ENCODE peak calls at places on chromosomes 3 and 15, in seven cellular contexts. U, N, Q, K, L, I and M are unnamed samples. For H3K4me1, the result is how much of the 10 kb centered on the place peaks cover.

GRCh38 chr15:60751985-60752952 is 273.3 kb upstream of the ICE2 start:
- DNase-seq in U (no peak), N (peak), Q (peak), K (peak), L (no peak), I (no peak), M (no peak)

GRCh38 chr3:60890226-60890625 is 361.0 kb downstream of the FHIT start:
- DNase-seq in U (no peak), N (peak), Q (no peak), K (no peak), L (no peak), I (no peak), M (no peak)

GRCh38 chr3:158167737-158168469 is 58.0 kb downstream of the RSRC1 start:
- DNase-seq in U (no peak), N (peak), Q (no peak), K (peak), L (peak), I (no peak), M (no peak)

GRCh38 chr3:60434323-60434722 is 816.9 kb downstream of the FHIT start:
- DNase-seq in U (no peak), N (no peak), Q (no peak), K (no peak), L (no peak), I (no peak), M (no peak)

GRCh38 chr3:193229851-193230250 is 11.2 kb upstream of the PLAAT1 start:
- DNase-seq in U (no peak), N (no peak), Q (no peak), K (no peak), L (no peak), I (no peak), M (no peak)

GRCh38 chr3:44198265-44198956 is 43.3 kb upstream of the TOPAZ1 start:
- DNase-seq in U (peak), N (peak), Q (peak), K (peak), L (peak), I (no peak), M (peak)

GRCh38 chr15:48191574-48192225 is at the start of gene CTXN2:
- DNase-seq in U (no peak), N (no peak), Q (no peak), K (peak), L (no peak), I (no peak), M (no peak)

GRCh38 chr3:187739561-187740445 is 5.5 kb downstream of the BCL6 start:
- DNase-seq in U (peak), N (peak), Q (peak), K (peak), L (peak), I (peak), M (peak)

GRCh38 chr15:78069630-78070029 is 7.9 kb downstream of the TBC1D2B start:
- DNase-seq in U (peak), N (no peak), Q (no peak), K (no peak), L (no peak), I (no peak), M (no peak)

GRCh38 chr3:100265016-100265415 is 4.2 kb downstream of the TBC1D23 start:
- DNase-seq in U (no peak), N (no peak), Q (no peak), K (no peak), L (no peak), I (no peak), M (no peak)

GRCh38 chr15:79954659-79955058 is 16.3 kb downstream of the BCL2A1 start:
- DNase-seq in U (no peak), N (no peak), Q (peak), K (no peak), L (no peak), I (no peak), M (no peak)

GRCh38 chr15:31090741-31091140 is 10.8 kb downstream of the TRPM1 start:
- DNase-seq in U (no peak), N (no peak), Q (no peak), K (no peak), L (no peak), I (no peak), M (no peak)

GRCh38 chr3:107942244-107942643 is 148.6 kb downstream of the CD47 start:
- DNase-seq in U (no peak), N (no peak), Q (no peak), K (no peak), L (no peak), I (no peak), M (no peak)

DNA sequence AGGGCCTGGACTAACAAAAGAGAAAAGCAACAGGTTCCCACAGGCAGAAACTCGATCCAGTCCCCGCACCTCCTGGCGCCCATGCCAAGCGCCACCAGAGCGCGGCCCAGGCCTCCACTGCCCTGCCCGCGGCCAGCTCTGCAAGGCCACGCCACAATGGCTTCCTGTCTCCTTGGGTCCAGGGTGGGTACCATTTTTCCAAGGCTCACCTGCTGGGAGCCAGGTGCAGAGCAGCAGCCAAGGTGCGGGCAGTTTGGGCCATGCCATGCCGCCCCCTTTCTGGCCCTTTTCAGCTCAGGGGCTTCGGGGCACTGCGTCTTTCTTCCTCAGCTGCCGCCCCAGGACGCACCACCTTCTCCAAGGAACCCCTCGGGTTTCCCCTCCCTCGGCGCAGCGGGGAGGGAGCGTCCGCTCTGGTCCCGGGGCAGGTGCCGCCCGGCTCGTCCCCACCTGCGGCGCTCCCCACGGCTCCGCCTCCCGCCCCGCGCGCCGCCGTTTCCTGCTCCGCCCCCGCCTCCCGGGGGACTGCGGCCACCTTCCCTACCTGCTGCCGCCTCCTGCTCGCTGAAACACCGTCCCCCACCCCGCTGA is at the start of gene ILDR1:
- DNase-seq in U (peak), N (no peak), Q (no peak), K (no peak), L (no peak), I (peak), M (no peak)
- H3K4me3 ChIP-seq in U (peak), N (peak), Q (peak), K (no peak), L (peak), I (peak), M (no peak)

DNA sequence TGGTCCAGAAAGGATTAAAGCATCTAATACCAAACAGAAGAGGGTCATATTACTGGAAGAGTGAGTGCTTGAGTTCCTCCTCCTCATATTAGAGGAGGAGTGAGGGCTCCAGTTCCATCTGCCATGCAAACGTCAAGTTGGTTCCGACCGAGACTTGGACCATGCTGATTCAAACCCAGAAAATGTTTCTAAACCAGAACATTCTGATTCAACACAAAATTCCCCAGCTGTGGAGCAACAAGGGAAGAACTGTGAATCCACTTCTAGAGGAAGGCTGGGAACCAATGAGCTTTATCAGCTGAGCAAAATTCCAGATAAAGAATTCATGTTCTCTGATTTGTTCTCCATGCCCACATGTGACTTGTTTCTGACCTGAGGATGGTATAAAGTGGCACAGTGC is 135.6 kb upstream of the WNT5A start:
- DNase-seq in U (no peak), N (no peak), Q (no peak), K (peak), L (no peak), I (no peak), M (no peak)
- H3K4me1 ChIP-seq in U (under half), N (under half), Q (under half), K (under half), L (under half), I (under half), M (under half)

GRCh38 chr3:50120364-50121095 is 31.8 kb downstream of the RBM5 start:
- DNase-seq in U (no peak), N (no peak), Q (no peak), K (no peak), L (no peak), I (no peak), M (no peak)

GRCh38 chr3:50121416-50122032 is 32.8 kb downstream of the RBM5 start:
- DNase-seq in U (peak), N (peak), Q (peak), K (peak), L (peak), I (peak), M (peak)

GRCh38 chr3:50122661-50123391 is 32.3 kb upstream of the SEMA3F start:
- DNase-seq in U (no peak), N (peak), Q (no peak), K (no peak), L (no peak), I (no peak), M (no peak)

GRCh38 chr3:50123394-50124361 is 31.4 kb upstream of the SEMA3F start:
- DNase-seq in U (no peak), N (no peak), Q (peak), K (no peak), L (no peak), I (no peak), M (no peak)

GRCh38 chr3:50122071-50122470 is 33.1 kb upstream of the SEMA3F start:
- DNase-seq in U (no peak), N (no peak), Q (no peak), K (peak), L (no peak), I (no peak), M (no peak)
- TF ChIP-seq CTCF in U (no peak), N (no peak), Q (no peak), K (no peak), L (no peak), I (no peak), M (no peak)

DNA sequence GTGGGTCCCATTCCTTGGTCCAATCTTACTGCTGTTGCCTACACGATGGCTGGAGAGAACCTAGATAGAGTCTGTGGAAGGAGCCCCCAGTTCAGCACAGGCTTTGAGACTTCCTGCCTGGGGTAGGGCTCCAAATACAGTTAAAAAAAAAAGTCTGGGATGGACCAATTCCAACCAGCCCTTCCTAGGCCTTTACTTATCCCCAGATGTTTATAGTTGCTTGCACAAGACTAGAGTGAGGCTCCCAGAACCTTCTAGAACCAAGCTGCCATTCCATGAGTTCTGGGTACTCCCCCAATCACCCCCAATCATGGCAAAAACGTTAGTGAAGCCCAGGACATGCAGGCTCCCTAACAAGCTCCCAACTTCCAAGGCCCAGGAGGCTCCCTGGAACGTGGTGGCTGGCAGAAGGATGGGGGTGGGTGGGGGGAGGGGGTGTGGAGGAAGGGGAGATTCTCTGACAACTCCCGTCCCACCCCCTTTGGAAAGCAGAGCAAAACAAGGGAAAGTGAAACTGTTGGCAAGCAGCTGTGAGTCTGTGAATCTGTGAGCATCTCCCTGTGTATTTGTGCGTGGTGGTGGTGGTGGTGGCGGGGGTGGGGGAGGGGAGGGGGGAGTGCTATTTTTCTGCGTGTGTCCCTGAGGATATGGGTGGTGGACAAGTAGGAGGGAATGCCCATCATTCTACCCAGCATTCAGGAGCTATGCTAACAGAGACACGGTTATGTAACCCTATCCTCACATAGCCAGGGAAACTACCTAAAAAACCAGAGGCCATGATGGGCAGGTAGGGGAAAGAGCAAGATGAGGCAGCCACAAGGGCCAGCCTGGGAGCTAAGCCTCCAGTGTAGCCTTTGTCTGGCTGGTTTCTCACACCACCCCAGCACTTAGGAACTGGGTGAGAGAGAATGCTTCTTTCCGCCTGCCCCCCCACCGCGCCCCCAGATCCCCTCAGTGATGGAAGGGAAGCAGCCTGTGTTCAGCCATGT is 2.0 kb downstream of the MST1R start:
- DNase-seq in U (no peak), N (no peak), Q (no peak), K (peak), L (no peak), I (no peak), M (no peak)
- H3K4me3 ChIP-seq in U (no peak), N (no peak), Q (no peak), K (no peak), L (no peak), I (no peak), M (no peak)